ENCODE peak calls at places on chromosomes 12 and 14, in four cellular contexts. N is HepG2, B is GM12878, S is K562. G is an unnamed sample.

GRCh38 chr12:53709671-53710070 is 17.6 kb downstream of the CALCOCO1 start:
- DNase-seq in N (no peak), B (no peak), S (no peak), G (no peak)

GRCh38 chr14:49999826-50000214 is 106.9 kb downstream of the ARF6 start:
- DNase-seq in N (no peak), S (no peak), B (no peak), G (no peak)

GRCh38 chr12:27541031-27541719 is 17.2 kb downstream of the PPFIBP1 start:
- DNase-seq in S (no peak), N (no peak), B (no peak), G (no peak)

GRCh38 chr14:39097159-39097558 is 5.9 kb downstream of the SEC23A start:
- DNase-seq in N (peak), S (no peak), B (no peak), G (no peak)

GRCh38 chr12:111437816-111438454 is 32.2 kb downstream of the SH2B3 start:
- DNase-seq in B (no peak), S (no peak), N (no peak), G (no peak)

GRCh38 chr12:29043069-29043468 is 106.0 kb upstream of the FAR2 start:
- DNase-seq in N (no peak), B (no peak), S (no peak), G (no peak)

GRCh38 chr14:96189288-96189711 is 15.3 kb upstream of the BDKRB2 start:
- DNase-seq in B (no peak), N (no peak), S (no peak), G (no peak)

GRCh38 chr14:99575043-99576023 is 28.7 kb downstream of the CCDC85C start:
- DNase-seq in N (peak), S (peak), B (no peak), G (peak)

GRCh38 chr14:21070083-21070609 is at the start of gene ARHGEF40:
- DNase-seq in S (peak), N (no peak), B (no peak), G (peak)

GRCh38 chr12:77591959-77592358 is 238.7 kb upstream of the NAV3 start:
- DNase-seq in B (no peak), S (no peak), N (no peak), G (no peak)

GRCh38 chr14:93989939-93990338 is 7.2 kb upstream of the CCDC197 start:
- DNase-seq in B (no peak), N (peak), S (no peak), G (no peak)

GRCh38 chr14:62126885-62127478 is 364.8 kb downstream of the SNAPC1 start:
- DNase-seq in N (peak), B (no peak), S (peak), G (peak)

GRCh38 chr14:101179691-101180211 is 276.2 kb upstream of the RTL1 start:
- DNase-seq in B (no peak), S (no peak), N (no peak), G (no peak)

GRCh38 chr12:132099739-132100138 is 44.4 kb downstream of the DDX51 start:
- DNase-seq in N (no peak), B (no peak), S (no peak), G (no peak)

GRCh38 chr12:45260481-45260824 is 44.6 kb downstream of the ANO6 start:
- DNase-seq in B (no peak), N (no peak), S (no peak), G (no peak)

GRCh38 chr14:23623962-23624361 is 12.2 kb upstream of the DHRS2 start:
- DNase-seq in S (no peak), B (no peak), N (no peak), G (no peak)

GRCh38 chr14:88554458-88555286 is at the start of gene PTPN21:
- DNase-seq in B (no peak), N (peak), S (peak), G (peak)

GRCh38 chr14:33404054-33404453 is 465.4 kb downstream of the NPAS3 start:
- DNase-seq in N (no peak), B (no peak), S (no peak), G (no peak)

GRCh38 chr14:58805057-58805456 is 167.3 kb downstream of the DACT1 start:
- DNase-seq in B (no peak), S (no peak), N (no peak), G (peak)

GRCh38 chr12:38555620-38556596 is 239.3 kb downstream of the ALG10B start:
- DNase-seq in N (no peak), B (no peak), S (no peak), G (no peak)

GRCh38 chr14:65101631-65102440 is 481 bp downstream of the MAX start:
- DNase-seq in N (no peak), B (no peak), S (no peak), G (peak)

GRCh38 chr12:114695305-114695592 is 11.3 kb upstream of the TBX3 start:
- DNase-seq in B (no peak), S (no peak), N (no peak), G (no peak)

GRCh38 chr12:65972149-65972548 is 147.9 kb downstream of the HMGA2 start:
- DNase-seq in S (no peak), N (no peak), B (no peak), G (no peak)

GRCh38 chr14:93231129-93231979 is 24.3 kb downstream of the UBR7 start:
- DNase-seq in N (no peak), B (no peak), S (no peak), G (no peak)

GRCh38 chr12:132447327-132447720 is 42.6 kb upstream of the FBRSL1 start:
- DNase-seq in N (no peak), S (no peak), B (no peak), G (no peak)

GRCh38 chr12:10235761-10236631 is 23.3 kb downstream of the GABARAPL1 start:
- DNase-seq in N (peak), S (peak), B (no peak), G (peak)

GRCh38 chr12:112112423-112113132 is 4.0 kb upstream of the NAA25 start:
- DNase-seq in B (no peak), N (no peak), S (no peak), G (no peak)

GRCh38 chr14:92458136-92458958 is 55.2 kb upstream of the RIN3 start:
- DNase-seq in S (no peak), N (no peak), B (no peak), G (no peak)

GRCh38 chr12:107780298-107780697 is 5.8 kb downstream of the ASCL4 start:
- DNase-seq in N (no peak), S (no peak), B (no peak), G (no peak)

GRCh38 chr12:115135800-115136211 is 451.8 kb upstream of the TBX3 start:
- DNase-seq in B (no peak), N (no peak), S (no peak), G (no peak)

GRCh38 chr14:102584871-102585869 is 7.3 kb upstream of the RCOR1 start:
- DNase-seq in N (no peak), B (no peak), S (peak), G (no peak)

GRCh38 chr12:104090685-104091084 is 26.4 kb downstream of the HCFC2 start:
- DNase-seq in N (no peak), S (no peak), B (no peak), G (no peak)

GRCh38 chr12:6183689-6184441 is 16.3 kb upstream of the CD9 start:
- DNase-seq in B (no peak), S (no peak), N (peak), G (no peak)
- TF ChIP-seq BHLHE40 in B (no peak), S (no peak), N (no peak), G (no peak)

GRCh38 chr12:55812088-55812487 is 5.4 kb downstream of the SARNP start:
- DNase-seq in S (no peak), B (no peak), N (no peak), G (no peak)
- TF ChIP-seq FOXK2 in S (no peak), B (no peak), N (no peak), G (no peak)

DNA sequence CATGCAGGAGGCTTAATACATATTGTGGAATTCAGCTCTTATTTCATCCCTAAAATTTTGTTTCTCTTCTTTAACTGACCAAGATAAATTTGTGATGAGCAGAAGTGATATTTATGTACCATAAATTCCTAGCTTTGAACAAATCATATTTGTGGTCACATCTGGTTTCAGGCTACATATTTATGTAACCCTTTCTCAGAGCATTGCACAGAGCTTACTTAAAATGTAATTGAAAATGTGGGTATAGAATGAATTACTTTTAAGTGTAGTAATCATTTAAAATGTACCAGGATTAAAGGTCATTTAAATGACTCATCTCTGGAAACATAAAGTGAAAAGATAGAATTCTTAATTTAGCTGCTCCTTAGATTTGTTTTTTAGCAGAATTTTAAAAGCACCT is 129.9 kb upstream of the FRMD6 start:
- DNase-seq in S (no peak), N (no peak), B (no peak), G (no peak)
- TF ChIP-seq BHLHE40 in S (no peak), N (no peak), B (no peak), G (no peak)

GRCh38 chr14:105102361-105102760 is 37.1 kb upstream of the GPR132 start:
- DNase-seq in N (no peak), S (no peak), B (no peak), G (no peak)
- TF ChIP-seq FOXK2 in N (no peak), S (no peak), B (no peak), G (no peak)

DNA sequence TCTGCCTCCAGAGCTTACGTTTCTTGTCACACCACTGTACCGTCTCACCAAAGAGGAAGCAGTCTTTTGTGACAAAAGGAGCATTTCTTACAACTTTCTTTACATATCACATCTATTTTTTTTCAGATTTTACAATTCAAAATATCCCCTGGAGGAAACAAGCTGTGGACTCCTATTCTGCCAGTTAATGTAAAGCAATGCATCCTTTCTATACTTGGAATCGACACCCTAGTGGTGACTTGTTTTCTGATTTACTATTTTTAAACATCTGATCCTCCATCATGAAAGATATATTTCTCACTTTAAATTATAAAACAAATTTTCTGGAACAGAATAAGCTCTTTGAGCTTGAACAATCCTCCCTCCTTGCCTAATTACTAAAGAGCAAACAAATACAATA is 34.8 kb downstream of the AICDA start:
- DNase-seq in B (no peak), N (no peak), S (no peak), G (no peak)
- TF ChIP-seq BHLHE40 in B (no peak), N (no peak), S (no peak), G (no peak)

DNA sequence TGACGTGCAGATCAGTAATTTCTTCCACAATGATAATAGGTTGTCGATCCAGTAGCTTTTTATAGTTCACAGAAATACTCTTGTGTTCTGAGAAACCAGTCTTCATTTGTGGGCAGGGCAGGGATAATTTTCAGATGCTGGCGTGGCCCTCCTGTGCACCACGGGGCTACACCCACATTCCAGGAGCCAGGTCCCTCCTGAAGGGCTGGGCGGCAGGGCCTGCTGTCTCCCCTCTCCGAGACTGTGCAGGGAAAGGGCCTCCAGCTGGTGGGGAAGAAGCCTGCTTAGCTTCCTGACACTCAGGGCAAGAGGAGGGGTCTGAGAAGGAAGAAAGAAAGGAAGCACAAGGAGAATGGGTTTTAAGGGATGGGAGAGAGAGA is 94.9 kb downstream of the ADGRD1 start:
- DNase-seq in B (no peak), N (no peak), S (no peak), G (no peak)
- TF ChIP-seq FOXK2 in B (no peak), N (no peak), S (no peak), G (no peak)

DNA sequence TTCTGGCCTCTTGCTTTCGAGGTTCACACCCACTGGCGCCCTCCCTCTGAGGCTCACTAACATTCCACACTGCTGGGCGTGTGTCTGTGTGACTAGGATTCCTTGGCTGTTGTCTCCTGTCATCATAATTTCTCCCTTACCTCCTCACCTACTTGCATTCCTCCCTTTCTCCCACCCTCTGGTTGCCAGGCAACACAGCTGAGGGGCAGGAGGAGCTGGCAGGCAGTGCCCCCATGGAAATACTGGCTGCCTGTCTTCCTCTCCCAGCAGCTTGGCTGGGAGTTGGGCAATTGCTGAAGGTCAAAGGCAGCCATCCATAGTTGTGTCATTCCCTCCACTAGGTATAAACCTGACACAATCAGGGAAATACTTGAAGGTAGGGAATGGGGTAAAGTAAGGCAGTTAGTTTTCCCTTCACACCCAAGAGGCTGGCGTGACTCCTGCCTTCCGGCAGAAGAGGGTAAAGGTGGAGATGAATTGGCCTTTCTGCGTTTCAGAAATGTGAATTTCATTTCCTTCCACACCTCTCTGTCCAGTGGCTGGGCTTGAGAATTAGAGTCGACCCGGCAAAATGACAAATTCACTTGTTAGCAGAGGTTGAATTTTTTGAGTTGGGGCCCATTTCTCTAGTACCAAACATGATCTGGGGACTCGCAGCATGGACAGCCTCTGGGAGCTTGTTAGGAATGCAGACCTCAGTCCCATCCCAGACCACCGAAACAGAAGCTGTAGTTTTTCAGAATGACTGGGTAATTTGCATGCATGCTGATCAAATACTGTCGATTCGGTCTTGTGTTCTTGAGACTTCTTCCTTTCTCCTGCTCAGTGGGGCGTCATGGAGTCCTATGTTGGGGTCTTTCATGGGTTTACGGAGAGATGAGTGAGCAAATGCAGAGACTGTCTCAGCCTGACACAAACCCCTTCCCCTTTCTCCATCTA is 24.3 kb upstream of the EMP1 start:
- DNase-seq in N (no peak), B (no peak), S (no peak), G (no peak)
- TF ChIP-seq BHLHE40 in N (no peak), B (no peak), S (no peak), G (no peak)

G was measured in HEK293T.